ENCODE peak calls at places on chromosome 19, in six cellular contexts. W is right atrium auricular region; K is lower leg skin; D is activated CD4-positive, alpha-beta T cell treated with anti-CD3 and anti-CD28 coated beads, Interleukin-2, amount 10 ng/mL, durations not matched to agents 7 days and 5 days; Y is choroid plexus epithelial cell; L is activated T-cell treated with anti-CD3 and anti-CD28 coated beads for 1 hour. N is an unnamed sample.

GRCh38 chr19:36837902-36838783 is at the start of gene ZNF790:
- DNase-seq in W (peak; percentile 86), K (peak; percentile 97), D (peak; percentile 86), Y (peak; percentile 92), L (peak; percentile 65), N (peak; percentile 94)

GRCh38 chr19:35090160-35090794 is 25.3 kb upstream of the FXYD3 start:
- DNase-seq in W (no peak), K (no peak), D (peak; percentile 53), Y (peak; percentile 68), L (peak; percentile 16), N (peak; percentile 66)

GRCh38 chr19:10292206-10292788 is 2.5 kb downstream of the ICAM5 start:
- DNase-seq in W (no peak), K (peak; percentile 96), D (peak; percentile 51), Y (peak; percentile 88), L (peak; percentile 53), N (peak; percentile 68)

GRCh38 chr19:11177592-11177991 is 19.8 kb downstream of the KANK2 start:
- DNase-seq in W (no peak), K (no peak), D (no peak), Y (no peak), L (no peak), N (no peak)

GRCh38 chr19:19105365-19106060 is 32.8 kb downstream of the TMEM161A start:
- DNase-seq in W (peak; percentile 68), K (no peak), D (no peak), Y (peak; percentile 69), L (no peak), N (peak; percentile 60)

GRCh38 chr19:23440791-23441190 is 45.5 kb upstream of the ZNF91 start:
- DNase-seq in W (no peak), K (no peak), D (no peak), Y (no peak), L (no peak), N (no peak)

GRCh38 chr19:43726736-43727592 is 11.1 kb downstream of the IRGC start:
- DNase-seq in W (no peak), K (no peak), D (no peak), Y (no peak), L (no peak), N (peak; percentile 17)

GRCh38 chr19:41703602-41704293 is 4.7 kb upstream of the CEACAM5 start:
- DNase-seq in W (no peak), K (peak; percentile 77), D (no peak), Y (no peak), L (no peak), N (no peak)

GRCh38 chr19:30229524-30230174 is 142.5 kb upstream of the ZNF536 start:
- DNase-seq in W (no peak), K (no peak), D (no peak), Y (no peak), L (no peak), N (no peak)

GRCh38 chr19:2524840-2525723 is 49.2 kb downstream of the GADD45B start:
- DNase-seq in W (no peak), K (no peak), D (no peak), Y (peak; percentile 60), L (no peak), N (peak; percentile 39)

GRCh38 chr19:21221653-21222052 is 79.8 kb downstream of the ZNF431 start:
- DNase-seq in W (no peak), K (no peak), D (no peak), Y (peak; percentile 17), L (no peak), N (no peak)

GRCh38 chr19:49954092-49954825 is 6.7 kb downstream of the SIGLEC11 start:
- DNase-seq in W (no peak), K (no peak), D (no peak), Y (peak; percentile 64), L (no peak), N (peak; percentile 60)

GRCh38 chr19:1230585-1231489 is 7.0 kb downstream of the CBARP start:
- DNase-seq in W (no peak), K (no peak), D (no peak), Y (no peak), L (no peak), N (no peak)

GRCh38 chr19:45615795-45616708 is 14.0 kb upstream of the GPR4 start:
- DNase-seq in W (peak; percentile 74), K (peak; percentile 91), D (peak; percentile 78), Y (peak; percentile 95), L (peak; percentile 57), N (peak; percentile 92)

GRCh38 chr19:31348416-31349159 is 648 bp downstream of the TSHZ3 start:
- DNase-seq in W (no peak), K (no peak), D (no peak), Y (peak; percentile 43), L (no peak), N (peak; percentile 26)

GRCh38 chr19:48741222-48741999 is 1.0 kb upstream of the RASIP1 start:
- DNase-seq in W (peak; percentile 67), K (peak; percentile 92), D (no peak), Y (no peak), L (no peak), N (no peak)

GRCh38 chr19:19643158-19644053 is at the start of gene GMIP:
- DNase-seq in W (no peak), K (peak; percentile 95), D (peak; percentile 88), Y (peak; percentile 49), L (peak; percentile 88), N (peak; percentile 43)

N was measured in fibroblast of pulmonary artery.